ENCODE peak calls at places on chromosomes 4 and X, in ten cellular contexts. K is AG20443; J is natural killer cell; D is DMS79; Y is omental fat pad; U is IMR-90; C is HFFc6; B is nephron progenitor cell; O is Jurkat, Clone E6-1; L is NB4. P is an unnamed sample.

GRCh38 chr4:69760455-69760854 is at the start of gene SULT1B1:
- DNase-seq in C (no peak), O (peak; percentile 93), U (peak; percentile 43), L (peak; percentile 27), Y (no peak), D (no peak), B (no peak), K (peak; percentile 11), J (peak; percentile 36), P (peak; percentile 18)

GRCh38 chr4:169902658-169903345 is 123.4 kb downstream of the MFAP3L start:
- DNase-seq in L (no peak), J (no peak), O (no peak), B (no peak), Y (no peak), D (no peak), U (no peak), C (no peak), K (no peak), P (no peak)

GRCh38 chr4:59200992-59201391 is 1999.1 kb upstream of the ADGRL3 start:
- DNase-seq in B (no peak), Y (no peak), C (no peak), J (no peak), D (no peak), U (no peak), O (no peak), L (peak; percentile 70), K (no peak), P (no peak)

GRCh38 chrX:149504226-149504914 is 736 bp downstream of the IDS start:
- DNase-seq in O (no peak), B (peak; percentile 23), Y (no peak), K (no peak), U (no peak), D (peak; percentile 36), C (no peak), L (peak; percentile 39), J (peak; percentile 60), P (no peak)

GRCh38 chr4:176309772-176310171 is 10.0 kb upstream of the SPCS3 start:
- DNase-seq in C (peak; percentile 23), J (no peak), U (peak; percentile 60), Y (no peak), L (no peak), O (no peak), D (no peak), K (no peak), B (no peak), P (no peak)

GRCh38 chrX:42119076-42119475 is 195.7 kb upstream of the CASK start:
- DNase-seq in D (no peak), U (peak; percentile 72), L (peak; percentile 70), K (peak; percentile 15), J (no peak), Y (no peak), B (no peak), O (no peak), C (no peak), P (no peak)

GRCh38 chr4:44157611-44158277 is 290.9 kb downstream of the KCTD8 start:
- DNase-seq in K (no peak), C (no peak), D (no peak), B (no peak), Y (no peak), U (peak; percentile 60), L (no peak), O (no peak), J (no peak), P (no peak)

GRCh38 chr4:170414961-170415360 is 325.2 kb upstream of the AADAT start:
- DNase-seq in C (no peak), J (no peak), B (no peak), U (peak; percentile 10), D (no peak), Y (no peak), L (no peak), O (no peak), K (no peak), P (no peak)

GRCh38 chr4:163494360-163495241 is at the start of gene TMA16:
- DNase-seq in Y (peak; percentile 65), U (peak; percentile 95), K (peak; percentile 97), B (peak; percentile 79), C (peak; percentile 95), D (peak; percentile 90), L (peak; percentile 96), J (peak; percentile 63), O (peak; percentile 93), P (peak; percentile 86)

GRCh38 chrX:43882294-43882681 is at the start of gene MAOB:
- DNase-seq in U (no peak), K (peak; percentile 56), D (no peak), J (no peak), C (no peak), Y (no peak), B (peak; percentile 61), L (peak; percentile 1), O (no peak), P (peak; percentile 75)

GRCh38 chrX:151004085-151004484 is 20.9 kb downstream of the HMGB3 start:
- DNase-seq in O (no peak), C (peak; percentile 25), K (peak; percentile 14), B (no peak), Y (no peak), D (no peak), U (peak; percentile 2), J (no peak), L (peak; percentile 18), P (no peak)

P was measured in left ventricle myocardium superior.